ENCODE peak calls at places on chromosomes 11 and 22, in eight cellular contexts. W is ovary, T is PC-3, A is spleen, Q is kidney, C is thoracic aorta, M is left ventricle myocardium inferior, J is mucosa of descending colon. K is an unnamed sample. For H3K4me1, the result is how much of the 10 kb centered on the place peaks cover.

GRCh38 chr11:74397531-74398243 is 546 bp downstream of the PGM2L1 start:
- DNase-seq in W (no peak), T (peak), A (peak), Q (peak), C (no peak), M (no peak), J (peak), K (peak)

GRCh38 chr22:17807571-17808410 is 33.5 kb upstream of the BID start:
- DNase-seq in W (no peak), T (no peak), A (no peak), Q (peak), C (no peak), M (peak), J (no peak), K (peak)

GRCh38 chr22:22884888-22885840 is 2.5 kb upstream of the IGLL5 start:
- DNase-seq in W (no peak), T (no peak), A (peak), Q (peak), C (no peak), M (no peak), J (peak), K (no peak)

GRCh38 chr11:2584434-2584811 is 115.4 kb downstream of the KCNQ1OT1 start:
- DNase-seq in W (no peak), T (no peak), A (no peak), Q (no peak), C (no peak), M (no peak), J (no peak), K (no peak)

GRCh38 chr11:18720811-18721575 is 5.0 kb downstream of the IGSF22 start:
- DNase-seq in W (peak), T (peak), A (peak), Q (peak), C (peak), M (peak), J (peak), K (peak)

GRCh38 chr22:41491379-41492100 is 22.6 kb downstream of the ACO2 start:
- DNase-seq in W (no peak), T (no peak), A (no peak), Q (no peak), C (no peak), M (no peak), J (no peak), K (no peak)

GRCh38 chr22:49773531-49773930 is 54.1 kb downstream of the BRD1 start:
- DNase-seq in W (no peak), T (no peak), A (no peak), Q (peak), C (no peak), M (no peak), J (no peak), K (no peak)

GRCh38 chr11:100753562-100753961 is 66.5 kb downstream of the ARHGAP42 start:
- DNase-seq in W (no peak), T (no peak), A (no peak), Q (no peak), C (no peak), M (no peak), J (no peak), K (no peak)

GRCh38 chr11:13364388-13364787 is 86.8 kb downstream of the BMAL1 start:
- DNase-seq in W (no peak), T (no peak), A (no peak), Q (no peak), C (no peak), M (no peak), J (no peak), K (no peak)

GRCh38 chr11:96114178-96115070 is 190.5 kb upstream of the MTMR2 start:
- DNase-seq in W (no peak), T (peak), A (no peak), Q (no peak), C (no peak), M (no peak), J (peak), K (no peak)

GRCh38 chr22:34490911-34491310 is 570.6 kb upstream of the LARGE1 start:
- DNase-seq in W (no peak), T (no peak), A (no peak), Q (no peak), C (no peak), M (no peak), J (no peak), K (no peak)

GRCh38 chr11:105220175-105220574 is 80.6 kb upstream of the CARD18 start:
- DNase-seq in W (no peak), T (no peak), A (no peak), Q (no peak), C (no peak), M (no peak), J (no peak), K (no peak)

GRCh38 chr11:117071344-117071787 is 26.9 kb downstream of the SIK3 start:
- DNase-seq in W (no peak), T (peak), A (no peak), Q (no peak), C (no peak), M (no peak), J (peak), K (no peak)

DNA sequence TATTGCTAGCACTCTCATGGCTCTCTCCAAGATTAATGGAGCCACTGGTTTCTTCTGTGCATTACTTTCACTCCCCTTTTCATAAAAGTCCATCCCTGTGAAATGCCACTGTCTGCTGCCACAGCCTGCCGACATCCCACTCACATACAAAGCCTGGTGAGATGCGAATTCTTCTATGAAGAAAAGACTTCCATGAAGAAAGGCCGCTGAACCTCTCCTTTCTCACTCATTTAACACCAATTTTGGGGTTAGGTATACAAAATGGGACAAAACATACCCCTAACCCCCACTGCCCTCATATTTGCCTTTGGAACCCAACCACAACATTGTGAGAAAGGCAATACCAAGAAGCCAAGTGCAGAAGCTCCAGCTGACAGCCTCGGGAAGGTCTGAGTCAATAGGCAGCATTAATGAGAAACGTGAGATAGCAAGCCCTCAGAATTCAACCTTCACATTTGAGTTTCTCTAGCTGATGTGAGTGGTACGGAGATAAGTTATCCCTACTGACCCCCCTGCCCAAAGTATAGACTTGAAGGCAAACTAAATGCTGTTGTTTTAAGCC is 156.4 kb downstream of the ATG16L2 start:
- DNase-seq in W (no peak), T (no peak), A (no peak), Q (no peak), C (no peak), M (no peak), J (no peak), K (no peak)
- H3K4me3 ChIP-seq in W (no peak), T (no peak), A (no peak), Q (no peak), C (no peak), M (no peak), J (no peak), K (no peak)

GRCh38 chr11:133947298-133947905 is 9.4 kb downstream of the IGSF9B start:
- DNase-seq in W (peak), T (peak), A (peak), Q (no peak), C (no peak), M (peak), J (no peak), K (peak)
- H3K4me1 ChIP-seq in W (under half), T (under half), A (half or more), Q (under half), C (under half), M (half or more), J (under half), K (under half)

GRCh38 chr11:10900686-10901415 is 43.0 kb upstream of the ZBED5 start:
- DNase-seq in W (no peak), T (peak), A (no peak), Q (no peak), C (no peak), M (no peak), J (peak), K (no peak)
- H3K4me3 ChIP-seq in W (no peak), T (peak), A (no peak), Q (no peak), C (peak), M (no peak), J (no peak), K (no peak)

DNA sequence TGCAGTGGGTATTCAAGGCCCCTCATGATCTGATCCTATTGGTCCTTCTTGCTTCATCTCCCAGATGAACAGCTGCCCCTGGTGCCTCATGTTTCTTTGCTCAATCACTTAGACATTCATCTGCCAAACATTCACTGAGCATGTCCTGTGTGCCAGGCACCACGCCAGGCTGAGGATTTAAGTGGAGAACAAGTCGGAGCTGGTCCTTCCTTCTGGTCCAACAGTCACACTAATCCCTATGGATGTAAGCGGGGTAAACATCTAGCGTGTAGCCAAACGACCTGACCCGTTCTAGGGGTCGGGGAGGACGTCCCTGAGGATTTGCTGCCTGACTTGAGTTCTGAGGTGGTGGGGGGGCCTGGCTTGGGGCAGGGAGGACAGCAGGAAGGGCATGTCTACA is 21.9 kb downstream of the ZMAT5 start:
- DNase-seq in W (no peak), T (no peak), A (no peak), Q (no peak), C (no peak), M (no peak), J (no peak), K (no peak)
- H3K4me1 ChIP-seq in W (under half), T (under half), A (under half), Q (under half), C (under half), M (under half), J (under half), K (under half)

GRCh38 chr11:64870176-64870892 is 8.1 kb downstream of the EHD1 start:
- DNase-seq in W (no peak), T (peak), A (peak), Q (no peak), C (no peak), M (no peak), J (no peak), K (no peak)
- H3K4me3 ChIP-seq in W (no peak), T (peak), A (peak), Q (peak), C (peak), M (peak), J (no peak), K (no peak)

GRCh38 chr22:26643368-26644100 is 13.9 kb upstream of the MIAT start:
- DNase-seq in W (no peak), T (no peak), A (no peak), Q (no peak), C (no peak), M (no peak), J (no peak), K (no peak)
- H3K4me1 ChIP-seq in W (under half), T (under half), A (half or more), Q (under half), C (under half), M (under half), J (under half), K (under half)

DNA sequence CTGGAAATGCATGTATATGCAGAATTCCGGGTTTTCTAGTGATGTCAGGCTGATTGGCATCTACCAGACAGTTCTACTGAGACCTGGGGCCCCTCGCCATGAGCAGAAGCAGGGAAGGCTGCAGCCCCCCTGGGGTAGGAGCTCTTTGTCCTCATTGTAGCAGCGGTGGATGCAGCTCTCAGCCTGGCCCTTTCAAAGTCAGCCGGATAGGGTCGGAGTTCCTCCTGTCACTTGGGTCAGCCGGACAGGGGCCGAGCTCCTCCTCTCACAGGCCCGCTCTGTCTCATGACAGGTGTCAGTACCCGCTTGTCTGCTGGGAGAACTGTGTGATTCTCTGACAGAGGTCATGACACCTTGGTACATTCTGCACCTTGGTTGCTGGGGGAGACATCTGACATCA is 30.0 kb downstream of the MRGPRD start:
- DNase-seq in W (no peak), T (no peak), A (no peak), Q (no peak), C (no peak), M (no peak), J (no peak), K (no peak)
- H3K4me3 ChIP-seq in W (no peak), T (no peak), A (no peak), Q (no peak), C (no peak), M (no peak), J (no peak), K (no peak)

GRCh38 chr22:39319284-39320170 is at the start of gene RPL3:
- DNase-seq in W (peak), T (peak), A (peak), Q (peak), C (peak), M (peak), J (peak), K (peak)

GRCh38 chr22:39316440-39317083 is 2.9 kb downstream of the RPL3 start:
- DNase-seq in W (peak), T (peak), A (peak), Q (no peak), C (no peak), M (peak), J (peak), K (peak)

GRCh38 chr22:39317084-39317755 is 2.2 kb downstream of the RPL3 start:
- DNase-seq in W (no peak), T (peak), A (no peak), Q (no peak), C (no peak), M (no peak), J (peak), K (no peak)

GRCh38 chr22:39317756-39318506 is 1.5 kb downstream of the RPL3 start:
- DNase-seq in W (no peak), T (no peak), A (no peak), Q (no peak), C (no peak), M (no peak), J (no peak), K (no peak)

GRCh38 chr22:39318507-39319283 is 728 bp downstream of the RPL3 start:
- DNase-seq in W (no peak), T (no peak), A (no peak), Q (no peak), C (no peak), M (no peak), J (no peak), K (no peak)
- H3K4me1 ChIP-seq in W (under half), T (under half), A (half or more), Q (under half), C (under half), M (half or more), J (under half), K (under half)

GRCh38 chr11:45355706-45356041 is 69.5 kb upstream of the SYT13 start:
- DNase-seq in W (no peak), T (no peak), A (no peak), Q (no peak), C (no peak), M (no peak), J (no peak), K (no peak)

DNA sequence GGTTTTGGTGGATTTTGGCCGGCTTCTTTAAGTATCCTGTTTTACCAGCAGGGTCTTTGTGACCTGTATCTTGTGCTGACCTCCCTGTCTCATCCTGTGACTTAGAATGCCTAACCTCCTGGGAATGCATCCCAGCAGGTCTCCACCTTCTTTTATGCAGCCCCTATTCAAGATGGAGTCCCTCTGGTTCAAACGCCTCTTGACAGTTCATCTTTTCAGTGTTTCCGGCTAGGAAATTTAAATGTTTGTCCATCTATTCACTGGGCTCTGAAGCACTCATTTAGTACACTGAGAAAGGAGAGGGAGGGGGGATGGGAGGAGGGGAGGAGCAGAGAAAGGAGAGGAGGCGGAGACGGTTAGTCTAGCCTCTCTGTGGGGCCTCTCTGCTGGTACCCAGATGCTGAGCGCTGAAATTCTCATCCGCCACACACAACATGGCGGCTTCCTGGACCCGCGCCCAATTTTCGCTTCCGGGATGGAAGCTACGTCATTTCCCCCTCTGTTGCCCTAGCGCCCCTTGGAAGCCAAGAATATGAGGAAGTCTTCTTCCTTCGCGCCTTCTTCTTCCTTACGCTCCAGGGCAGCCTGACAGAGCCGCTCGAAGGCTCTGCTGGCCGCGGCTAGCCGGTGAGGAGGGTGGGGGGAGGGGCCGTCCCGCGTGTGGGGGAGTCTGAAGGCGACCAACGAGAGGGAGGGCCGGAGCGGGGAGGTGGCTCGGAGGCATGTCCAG is 69.0 kb upstream of the SYT13 start:
- DNase-seq in W (peak), T (no peak), A (peak), Q (peak), C (peak), M (peak), J (peak), K (peak)
- H3K4me3 ChIP-seq in W (peak), T (no peak), A (peak), Q (peak), C (peak), M (peak), J (peak), K (peak)

K was measured in lung.